ENCODE peak calls at places on chromosomes 1 and 21, in ten cellular contexts. M, V, B, X, J, T, Z, R, I and O are unnamed samples.

GRCh38 chr1:68904472-68904871 is 407.6 kb upstream of the DEPDC1 start:
- DNase-seq in M (no peak), X (no peak), B (no peak), J (no peak), T (no peak), V (no peak), R (no peak), I (no peak), Z (no peak), O (no peak)

GRCh38 chr1:233460692-233461091 is 133.2 kb downstream of the MAP3K21 start:
- DNase-seq in X (no peak), J (no peak), R (no peak), V (no peak), Z (no peak), T (no peak), B (no peak), I (no peak), M (no peak), O (no peak)

GRCh38 chr1:44609412-44609767 is 64.9 kb downstream of the TMEM53 start:
- DNase-seq in Z (no peak), I (peak), V (no peak), B (peak), X (peak), J (peak), R (peak), T (peak), M (peak), O (no peak)

GRCh38 chr1:33300673-33301072 is 20.2 kb downstream of the A3GALT2 start:
- DNase-seq in J (peak), V (no peak), Z (no peak), X (peak), M (peak), R (no peak), B (peak), T (no peak), I (no peak), O (no peak)

GRCh38 chr1:58047265-58047858 is 499.2 kb downstream of the OMA1 start:
- DNase-seq in X (peak), V (no peak), T (no peak), Z (peak), M (no peak), J (no peak), B (no peak), R (peak), I (peak), O (no peak)

GRCh38 chr1:103218821-103219220 is 110.5 kb upstream of the COL11A1 start:
- DNase-seq in X (no peak), I (no peak), Z (no peak), T (no peak), V (no peak), R (no peak), J (no peak), M (no peak), B (no peak), O (no peak)

GRCh38 chr21:28884976-28885852 is 107.5 kb downstream of the LTN1 start:
- DNase-seq in M (peak), I (peak), J (peak), X (peak), T (peak), V (peak), Z (peak), B (peak), R (peak), O (peak)

GRCh38 chr1:30830537-30830936 is 73.0 kb upstream of the LAPTM5 start:
- DNase-seq in M (no peak), T (no peak), J (no peak), B (no peak), V (no peak), R (no peak), Z (no peak), I (no peak), X (no peak), O (no peak)

GRCh38 chr1:66489146-66489545 is 44.8 kb upstream of the SGIP1 start:
- DNase-seq in J (no peak), R (no peak), I (no peak), Z (no peak), M (no peak), V (no peak), T (no peak), X (no peak), B (no peak), O (no peak)

GRCh38 chr1:171344473-171344820 is 30.5 kb downstream of the FMO4 start:
- DNase-seq in I (peak), V (no peak), T (no peak), X (no peak), M (peak), B (no peak), R (no peak), J (no peak), Z (no peak), O (no peak)

GRCh38 chr1:164780863-164781262 is 221.9 kb downstream of the PBX1 start:
- DNase-seq in Z (peak), I (no peak), T (no peak), B (no peak), J (no peak), V (no peak), R (no peak), M (no peak), X (no peak), O (no peak)

GRCh38 chr1:113129529-113130185 is 56.7 kb downstream of the LRIG2 start:
- DNase-seq in R (no peak), Z (no peak), B (no peak), V (no peak), T (no peak), X (no peak), I (no peak), J (no peak), M (no peak), O (no peak)

GRCh38 chr1:6414881-6415280 is 4.8 kb downstream of the HES2 start:
- DNase-seq in B (no peak), I (no peak), T (no peak), X (peak), R (no peak), Z (no peak), M (no peak), J (no peak), V (no peak), O (no peak)

GRCh38 chr1:235468970-235469369 is 35.3 kb downstream of the B3GALNT2 start:
- DNase-seq in I (peak), Z (peak), B (no peak), T (no peak), R (no peak), J (no peak), X (no peak), V (no peak), M (no peak), O (no peak)

GRCh38 chr1:41006942-41007865 is 14.3 kb downstream of the SLFNL1 start:
- DNase-seq in T (no peak), B (no peak), M (no peak), I (no peak), X (no peak), V (no peak), Z (no peak), J (no peak), R (no peak), O (no peak)

GRCh38 chr1:223125249-223125648 is 17.8 kb downstream of the TLR5 start:
- DNase-seq in I (no peak), X (no peak), T (no peak), B (no peak), M (no peak), Z (no peak), V (no peak), J (no peak), R (no peak), O (no peak)

GRCh38 chr1:10932088-10932487 is 80.4 kb upstream of the TARDBP start:
- DNase-seq in M (no peak), X (no peak), R (no peak), Z (no peak), B (no peak), V (no peak), J (no peak), I (no peak), T (no peak), O (no peak)

GRCh38 chr1:226476066-226476465 is 68.2 kb upstream of the PARP1 start:
- DNase-seq in M (no peak), Z (no peak), I (no peak), T (no peak), R (no peak), V (no peak), J (no peak), B (no peak), X (no peak), O (no peak)

GRCh38 chr1:160432371-160432786 is 32.0 kb downstream of the VANGL2 start:
- DNase-seq in B (no peak), X (no peak), J (no peak), I (no peak), M (no peak), R (no peak), T (no peak), V (no peak), Z (no peak), O (no peak)

GRCh38 chr1:114756949-114757454 is 782 bp downstream of the CSDE1 start:
- DNase-seq in M (peak), Z (peak), J (peak), R (no peak), T (no peak), X (peak), I (peak), V (no peak), B (peak), O (peak)

GRCh38 chr1:92376345-92376744 is 77.5 kb downstream of the RPAP2 start:
- DNase-seq in I (no peak), M (no peak), B (no peak), X (no peak), T (no peak), R (no peak), Z (no peak), V (no peak), J (no peak), O (no peak)

GRCh38 chr21:42227909-42228708 is 9.2 kb downstream of the ABCG1 start:
- DNase-seq in Z (peak), I (peak), T (no peak), J (peak), R (peak), M (peak), V (peak), X (peak), B (peak), O (peak)

GRCh38 chr1:57407941-57408340 is 15.9 kb downstream of the DAB1 start:
- DNase-seq in Z (no peak), M (no peak), V (no peak), X (no peak), T (no peak), J (no peak), I (no peak), R (no peak), B (no peak), O (no peak)

GRCh38 chr1:167328762-167329483 is 108.2 kb downstream of the POU2F1 start:
- DNase-seq in M (no peak), I (no peak), B (no peak), T (no peak), Z (no peak), X (peak), R (no peak), V (no peak), J (no peak), O (no peak)

GRCh38 chr1:118659646-118660045 is 328.5 kb downstream of the TBX15 start:
- DNase-seq in I (no peak), V (no peak), M (no peak), X (no peak), R (no peak), T (no peak), Z (no peak), J (no peak), B (no peak), O (no peak)

GRCh38 chr1:204652556-204652955 is 33.0 kb downstream of the LRRN2 start:
- DNase-seq in J (no peak), I (no peak), X (no peak), M (no peak), B (no peak), V (no peak), T (no peak), Z (no peak), R (no peak), O (no peak)

GRCh38 chr1:94999456-95000131 is 72.7 kb upstream of the CNN3 start:
- DNase-seq in Z (no peak), X (no peak), T (no peak), V (no peak), J (no peak), M (no peak), B (no peak), R (no peak), I (no peak), O (no peak)

GRCh38 chr1:97308131-97308530 is 586.5 kb downstream of the PTBP2 start:
- DNase-seq in X (no peak), M (no peak), I (no peak), V (no peak), T (no peak), J (no peak), B (no peak), R (no peak), Z (no peak), O (no peak)

GRCh38 chr1:168095476-168095875 is 41.3 kb downstream of the GPR161 start:
- DNase-seq in T (no peak), R (no peak), V (no peak), J (no peak), Z (no peak), B (no peak), I (no peak), X (no peak), M (no peak), O (no peak)

GRCh38 chr1:44048816-44049215 is 17.6 kb upstream of the SLC6A9 start:
- DNase-seq in B (no peak), M (no peak), V (no peak), J (no peak), X (no peak), I (no peak), R (no peak), Z (no peak), T (no peak), O (no peak)

GRCh38 chr1:64721576-64722145 is 23.2 kb upstream of the RAVER2 start:
- DNase-seq in Z (no peak), B (no peak), I (no peak), R (no peak), M (no peak), V (no peak), T (no peak), X (no peak), J (no peak), O (no peak)

GRCh38 chr1:70411360-70411844 is 334 bp downstream of the CTH start:
- DNase-seq in R (no peak), T (no peak), I (no peak), V (peak), Z (no peak), X (no peak), B (no peak), M (no peak), J (no peak), O (peak)

GRCh38 chr1:23525558-23526174 is 5.4 kb downstream of the E2F2 start:
- DNase-seq in M (no peak), Z (no peak), V (no peak), T (no peak), X (peak), B (no peak), J (no peak), R (no peak), I (no peak), O (no peak)

DNA sequence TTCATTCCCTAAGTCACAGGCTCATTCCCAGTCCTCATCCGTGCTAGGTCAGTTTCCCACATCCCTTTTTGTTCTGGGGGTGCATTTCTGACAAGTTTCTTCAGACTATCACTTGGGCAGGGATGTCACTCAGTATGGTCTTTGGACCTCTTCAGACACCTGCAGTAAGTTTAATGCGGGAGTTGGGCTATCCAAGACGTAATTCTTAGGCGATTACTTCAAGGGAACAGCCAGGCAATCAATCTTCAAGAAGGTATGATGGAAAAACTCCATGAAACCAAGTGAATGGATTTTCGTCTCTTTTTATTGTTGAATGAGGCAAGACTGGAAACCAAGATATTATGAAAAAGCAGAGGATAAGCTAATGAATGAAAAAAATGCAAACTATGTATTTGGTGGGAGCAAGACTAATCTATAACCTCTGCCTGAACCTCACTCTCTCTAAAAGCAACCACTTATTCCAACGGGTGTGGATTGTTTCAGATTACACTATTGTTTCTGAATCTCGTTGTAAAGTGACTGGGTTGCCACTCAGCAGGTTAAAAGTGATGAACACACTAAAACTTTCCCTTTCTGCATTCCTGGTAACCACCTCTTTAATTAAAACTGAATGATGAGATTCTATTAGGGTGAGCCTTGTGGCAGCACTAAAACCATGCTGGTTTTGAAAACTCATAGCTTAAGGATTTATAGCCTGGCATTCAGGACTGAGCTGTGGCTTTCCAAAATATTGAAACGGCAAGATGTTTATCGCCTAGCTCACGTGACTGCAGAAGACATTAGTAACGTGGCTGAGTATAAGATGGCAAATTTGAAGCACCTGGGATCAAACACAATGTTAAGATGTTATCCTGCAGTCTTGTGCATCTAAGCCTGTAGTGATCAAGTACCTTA is 1.1 kb downstream of the RASAL2 start:
- DNase-seq in J (no peak), I (no peak), M (no peak), V (no peak), R (no peak), Z (no peak), B (no peak), T (no peak), X (no peak), O (no peak)
- TF ChIP-seq EP300 in J (no peak), I (no peak), M (no peak), V (no peak), R (no peak), Z (no peak), B (no peak), T (no peak), X (no peak), O (no peak)

GRCh38 chr1:80929868-80930508 is 870.7 kb upstream of the ADGRL2 start:
- DNase-seq in R (no peak), J (no peak), T (no peak), M (no peak), Z (no peak), X (no peak), I (no peak), B (no peak), V (no peak), O (no peak)
- TF ChIP-seq EP300 in R (no peak), J (no peak), T (no peak), M (no peak), Z (no peak), X (no peak), I (no peak), B (no peak), V (no peak), O (no peak)

GRCh38 chr1:108050134-108050533 is 85.2 kb upstream of the VAV3 start:
- DNase-seq in V (no peak), J (no peak), Z (no peak), T (no peak), I (no peak), M (peak), R (no peak), X (no peak), B (no peak), O (no peak)

GRCh38 chr1:108051625-108052382 is 86.8 kb upstream of the VAV3 start:
- DNase-seq in M (no peak), X (no peak), V (no peak), J (no peak), B (peak), I (peak), Z (no peak), R (no peak), T (no peak), O (no peak)

GRCh38 chr1:108049083-108049819 is 84.3 kb upstream of the VAV3 start:
- DNase-seq in T (no peak), J (no peak), M (peak), V (no peak), I (no peak), Z (peak), R (peak), B (no peak), X (no peak), O (peak)

GRCh38 chr1:108053291-108054023 is 88.5 kb upstream of the VAV3 start:
- DNase-seq in R (no peak), I (no peak), M (no peak), Z (no peak), V (no peak), T (no peak), X (no peak), B (no peak), J (no peak), O (no peak)

DNA sequence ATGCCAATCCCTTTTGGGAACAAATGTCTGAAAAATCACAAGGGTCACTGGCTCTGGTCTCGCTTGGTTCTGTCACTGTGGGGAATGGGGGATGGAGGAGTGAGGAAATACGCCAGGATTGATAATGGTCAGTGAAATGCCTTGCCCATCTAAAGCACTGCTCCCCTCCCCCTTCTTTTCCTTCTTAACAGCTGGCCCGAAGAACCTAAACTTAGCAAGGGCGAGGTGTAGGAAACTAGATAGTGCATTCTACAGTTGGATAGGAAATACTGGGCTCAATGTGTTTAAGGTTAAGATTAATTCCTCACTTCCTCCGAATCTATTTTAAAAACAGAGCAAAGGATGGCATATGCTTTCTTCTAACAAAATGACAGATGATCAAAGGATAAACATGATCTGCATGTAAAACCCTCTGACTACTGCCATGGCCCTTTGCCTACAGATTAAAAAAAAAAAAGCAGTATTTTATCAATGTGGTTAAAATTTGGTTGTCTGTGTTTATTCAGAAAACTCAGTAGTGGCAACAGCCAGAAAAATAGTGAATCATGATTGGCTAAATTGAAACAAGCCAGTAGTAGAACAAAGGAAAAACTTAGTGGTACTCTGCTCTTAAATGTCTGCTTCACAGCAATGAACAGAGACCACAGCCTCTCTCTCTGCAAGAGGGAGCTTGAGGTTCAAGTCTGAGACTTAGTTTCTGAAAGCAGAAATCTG is 86.1 kb upstream of the VAV3 start:
- DNase-seq in X (no peak), R (no peak), V (no peak), M (no peak), J (no peak), I (no peak), T (no peak), B (no peak), Z (no peak), O (no peak)
- TF ChIP-seq EP300 in X (no peak), R (no peak), V (peak), M (peak), J (no peak), I (no peak), T (no peak), B (no peak), Z (no peak), O (no peak)

GRCh38 chr1:201360901-201361651 is 16.4 kb downstream of the TNNT2 start:
- DNase-seq in R (no peak), B (no peak), T (no peak), I (no peak), X (no peak), M (no peak), J (no peak), V (no peak), Z (no peak), O (no peak)

GRCh38 chr1:201361652-201362504 is 15.6 kb downstream of the TNNT2 start:
- DNase-seq in M (no peak), I (peak), J (peak), X (peak), V (no peak), R (peak), T (peak), B (no peak), Z (peak), O (peak)

GRCh38 chr1:201364808-201365105 is 12.7 kb downstream of the TNNT2 start:
- DNase-seq in X (no peak), T (no peak), J (no peak), M (no peak), R (no peak), V (no peak), B (no peak), I (no peak), Z (no peak), O (no peak)

GRCh38 chr1:201363455-201363854 is 14.0 kb downstream of the TNNT2 start:
- DNase-seq in X (no peak), R (no peak), I (no peak), M (no peak), B (no peak), T (no peak), V (no peak), J (no peak), Z (no peak), O (peak)

DNA sequence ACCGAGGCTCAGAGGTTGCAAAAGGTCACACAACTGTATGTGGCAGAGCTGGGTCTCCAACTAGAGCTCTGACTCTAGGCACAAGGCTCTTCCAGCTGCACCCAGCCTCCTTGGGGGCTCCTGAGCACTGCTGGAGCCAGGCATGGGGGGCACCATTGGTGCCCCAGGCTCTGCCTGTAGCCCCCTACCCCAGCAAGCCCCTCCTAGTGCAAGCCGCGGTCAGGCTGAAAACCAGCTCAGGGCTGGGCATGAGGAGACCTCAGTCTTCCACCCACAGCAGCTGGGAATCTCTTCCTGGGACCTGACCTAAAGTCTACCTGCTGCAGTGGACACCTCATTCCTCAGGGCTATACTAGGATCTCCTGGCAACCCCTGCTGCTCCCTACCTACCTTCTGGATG is 14.6 kb downstream of the TNNT2 start:
- DNase-seq in B (no peak), I (no peak), T (no peak), X (no peak), Z (no peak), R (no peak), V (no peak), J (no peak), M (no peak), O (peak)
- TF ChIP-seq EP300 in B (no peak), I (no peak), T (no peak), X (no peak), Z (no peak), R (no peak), V (no peak), J (no peak), M (no peak), O (no peak)